ENCODE peak calls at places on chromosomes 11 and 22, in five cellular contexts. N is IMR-90, A is erythroblast, E is Peyer's patch, Y is lower leg skin. T is an unnamed sample.

GRCh38 chr11:5083602-5084001 is 14.2 kb downstream of the OR52E1 start:
- DNase-seq in N (no peak), A (no peak), E (no peak), Y (no peak), T (no peak)

GRCh38 chr11:129593098-129593497 is 217.4 kb downstream of the BARX2 start:
- DNase-seq in N (no peak), A (no peak), E (no peak), Y (peak; percentile 75), T (no peak)

GRCh38 chr11:42175203-42175602 is 715.8 kb upstream of the LRRC4C start:
- DNase-seq in N (no peak), A (no peak), E (no peak), Y (no peak), T (no peak)

GRCh38 chr22:39290724-39291161 is 28.7 kb downstream of the RPL3 start:
- DNase-seq in N (peak; percentile 71), A (no peak), E (no peak), Y (peak; percentile 43), T (no peak)

GRCh38 chr22:37647928-37648327 is 8.5 kb downstream of the SH3BP1 start:
- DNase-seq in N (no peak), A (peak; percentile 68), E (no peak), Y (no peak), T (no peak)

GRCh38 chr22:38831166-38831945 is 12.5 kb downstream of the NPTXR start:
- DNase-seq in N (peak; percentile 60), A (no peak), E (no peak), Y (no peak), T (no peak)

GRCh38 chr11:12077535-12078280 is 32.7 kb upstream of the MICAL2 start:
- DNase-seq in N (peak; percentile 81), A (no peak), E (no peak), Y (no peak), T (no peak)

GRCh38 chr22:40525250-40525884 is 111.2 kb downstream of the MRTFA start:
- DNase-seq in N (peak; percentile 46), A (peak; percentile 63), E (peak; percentile 67), Y (no peak), T (no peak)

GRCh38 chr11:35579557-35580396 is 38.5 kb upstream of the FJX1 start:
- DNase-seq in N (peak; percentile 99), A (no peak), E (no peak), Y (no peak), T (no peak)

GRCh38 chr11:124793466-124794278 is 6.5 kb downstream of the MSANTD2 start:
- DNase-seq in N (peak; percentile 40), A (peak; percentile 66), E (no peak), Y (no peak), T (no peak)

GRCh38 chr11:69149646-69150045 is 6.1 kb upstream of the SMIM38 start:
- DNase-seq in N (no peak), A (no peak), E (no peak), Y (no peak), T (no peak)

GRCh38 chr22:39524089-39524752 is 3.9 kb downstream of the ATF4 start:
- DNase-seq in N (no peak), A (peak; percentile 39), E (no peak), Y (no peak), T (no peak)

GRCh38 chr11:66745356-66746235 is 16.6 kb upstream of the SPTBN2 start:
- DNase-seq in N (no peak), A (no peak), E (peak; percentile 56), Y (peak; percentile 15), T (no peak)

GRCh38 chr11:18063131-18063530 is 17.1 kb upstream of the TPH1 start:
- DNase-seq in N (no peak), A (no peak), E (no peak), Y (no peak), T (no peak)

GRCh38 chr11:83070044-83070877 is 1.4 kb downstream of the RAB30 start:
- DNase-seq in N (peak; percentile 60), A (peak; percentile 60), E (no peak), Y (no peak), T (no peak)

GRCh38 chr11:19116971-19117759 is at the start of gene ZDHHC13:
- DNase-seq in N (peak; percentile 82), A (peak; percentile 87), E (peak; percentile 95), Y (peak; percentile 93), T (no peak)
- TF ChIP-seq POLR2A in N (peak; percentile 22), A (peak; percentile 56), E (peak; percentile 72), Y (no peak), T (peak; percentile 33)

DNA sequence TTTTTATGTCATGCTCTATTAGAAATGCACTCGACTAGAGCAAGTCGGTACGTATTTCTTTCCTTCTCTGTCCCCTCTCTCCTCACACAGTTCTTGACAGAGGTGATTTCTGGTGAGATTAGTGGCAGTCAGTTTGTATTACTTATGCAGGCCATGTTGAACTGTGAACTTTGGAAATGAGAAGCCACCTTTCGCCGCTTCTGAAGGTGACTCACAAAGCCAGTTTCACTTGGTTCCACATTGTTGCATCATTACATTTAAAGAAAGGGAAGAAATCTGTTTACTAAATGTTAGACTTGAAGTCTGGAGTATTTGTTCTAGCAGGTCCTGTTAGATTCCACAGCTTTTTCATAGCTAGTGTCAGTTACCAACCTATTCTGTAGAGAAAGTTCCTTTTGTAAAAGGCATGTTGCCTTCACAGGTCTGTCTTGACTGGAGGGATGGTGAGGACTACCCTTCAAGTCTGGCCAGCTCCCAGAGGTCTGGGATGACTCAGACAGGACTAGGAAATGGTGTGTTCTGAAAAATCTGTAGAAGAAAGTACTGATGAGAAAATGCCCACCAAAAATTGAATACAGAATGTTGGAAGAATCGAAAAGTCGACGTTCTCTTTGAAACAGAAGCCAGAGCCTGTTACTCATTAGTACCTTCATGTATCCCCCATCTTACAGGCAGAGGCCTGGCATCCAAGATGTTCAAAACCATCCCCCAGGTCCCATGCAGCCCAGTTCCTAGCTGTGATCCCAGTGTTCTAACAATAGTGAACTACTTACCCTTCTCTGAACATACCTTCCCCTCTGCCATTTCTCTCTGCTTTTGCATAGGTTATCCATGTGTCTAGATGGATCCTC is 181.4 kb downstream of the DBX1 start:
- DNase-seq in N (peak; percentile 90), A (no peak), E (no peak), Y (no peak), T (no peak)
- TF ChIP-seq POLR2A in N (no peak), A (no peak), E (no peak), Y (no peak), T (no peak)

GRCh38 chr11:64229090-64229958 is 1.0 kb upstream of the DNAJC4 start:
- DNase-seq in N (no peak), A (no peak), E (no peak), Y (no peak), T (no peak)

GRCh38 chr11:64229959-64230208 is 464 bp upstream of the DNAJC4 start:
- DNase-seq in N (no peak), A (peak; percentile 91), E (no peak), Y (no peak), T (no peak)

GRCh38 chr11:64230985-64231365 is 627 bp downstream of the DNAJC4 start:
- DNase-seq in N (no peak), A (no peak), E (no peak), Y (no peak), T (no peak)

GRCh38 chr11:64231536-64231935 is 1.2 kb downstream of the DNAJC4 start:
- DNase-seq in N (no peak), A (peak; percentile 52), E (no peak), Y (no peak), T (no peak)

GRCh38 chr11:64230209-64230984 is at the start of gene DNAJC4:
- DNase-seq in N (peak; percentile 81), A (peak; percentile 92), E (peak; percentile 99), Y (peak; percentile 91), T (peak; percentile 91)
- TF ChIP-seq POLR2A in N (no peak), A (peak; percentile 62), E (peak; percentile 52), Y (no peak), T (peak; percentile 26)

GRCh38 chr11:56688554-56688953 is 10.3 kb upstream of the OR9G1 start:
- DNase-seq in N (no peak), A (no peak), E (no peak), Y (no peak), T (no peak)
- TF ChIP-seq POLR2A in N (no peak), A (no peak), E (no peak), Y (no peak), T (no peak)

GRCh38 chr11:110092577-110093406 is at the start of gene ZC3H12C:
- DNase-seq in N (peak; percentile 90), A (peak; percentile 78), E (peak; percentile 28), Y (peak; percentile 72), T (no peak)
- TF ChIP-seq POLR2A in N (peak; percentile 80), A (no peak), E (peak; percentile 36), Y (no peak), T (no peak)

T was measured in vagina.